ENCODE peak calls at places on chromosomes 1 and 21, in six cellular contexts. T is NCI-H2171, O is brain microvascular endothelial cell, R is HTR-8/SVneo, D is AG20443, L is GM12892. E is an unnamed sample.

GRCh38 chr1:66168467-66168887 is 365.5 kb upstream of the SGIP1 start:
- DNase-seq in T (no peak), O (no peak), R (no peak), D (peak), L (no peak), E (no peak)

GRCh38 chr1:86110451-86111129 is 46.0 kb downstream of the COL24A1 start:
- DNase-seq in T (no peak), O (no peak), R (no peak), D (no peak), L (no peak), E (no peak)

GRCh38 chr1:17636612-17637011 is 97.1 kb downstream of the ARHGEF10L start:
- DNase-seq in T (no peak), O (no peak), R (no peak), D (peak), L (no peak), E (no peak)

GRCh38 chr21:32101206-32101763 is 177.6 kb downstream of the MIS18A start:
- DNase-seq in T (no peak), O (no peak), R (no peak), D (no peak), L (no peak), E (no peak)

GRCh38 chr1:230797376-230798186 is 50.4 kb downstream of the CAPN9 start:
- DNase-seq in T (peak), O (peak), R (peak), D (peak), L (no peak), E (peak)

GRCh38 chr1:155085504-155086181 is 7.0 kb downstream of the EFNA3 start:
- DNase-seq in T (peak), O (peak), R (peak), D (peak), L (no peak), E (no peak)

GRCh38 chr1:7847599-7847998 is 5.3 kb downstream of the UTS2 start:
- DNase-seq in T (no peak), O (peak), R (peak), D (peak), L (no peak), E (no peak)

GRCh38 chr1:20702416-20702815 is 15.4 kb downstream of the KIF17 start:
- DNase-seq in T (no peak), O (no peak), R (peak), D (peak), L (no peak), E (no peak)

GRCh38 chr1:85554630-85555327 is 25.8 kb upstream of the CCN1 start:
- DNase-seq in T (no peak), O (no peak), R (no peak), D (peak), L (no peak), E (peak)

GRCh38 chr1:228477263-228477662 is 9.9 kb upstream of the RNF187 start:
- DNase-seq in T (no peak), O (no peak), R (no peak), D (no peak), L (no peak), E (no peak)

GRCh38 chr1:100626397-100626796 is 88.5 kb downstream of the GPR88 start:
- DNase-seq in T (no peak), O (no peak), R (peak), D (no peak), L (no peak), E (peak)

GRCh38 chr1:109877776-109878175 is 32.9 kb upstream of the CSF1 start:
- DNase-seq in T (no peak), O (no peak), R (no peak), D (no peak), L (no peak), E (no peak)

GRCh38 chr21:46156678-46157077 is 1.3 kb upstream of the FTCD start:
- DNase-seq in T (no peak), O (no peak), R (no peak), D (no peak), L (no peak), E (no peak)

GRCh38 chr1:58858344-58858673 is 74.5 kb upstream of the JUN start:
- DNase-seq in T (no peak), O (no peak), R (no peak), D (no peak), L (no peak), E (no peak)

GRCh38 chr1:153168686-153169085 is 18.0 kb upstream of the SPRR2G start:
- DNase-seq in T (no peak), O (no peak), R (no peak), D (no peak), L (no peak), E (no peak)

GRCh38 chr1:82162526-82163420 is 362.0 kb downstream of the ADGRL2 start:
- DNase-seq in T (no peak), O (no peak), R (no peak), D (no peak), L (no peak), E (no peak)

GRCh38 chr1:45008076-45008475 is 3.0 kb downstream of the HECTD3 start:
- DNase-seq in T (no peak), O (no peak), R (no peak), D (no peak), L (no peak), E (no peak)